ENCODE peak calls at places on chromosomes 6 and 20, in six cellular contexts. X is colonic mucosa; S is BE2C; R is endodermal cell; M is naive thymus-derived CD4-positive, alpha-beta T cell; G is neural progenitor cell. H is an unnamed sample. For H3K4me1, the result is how much of the 10 kb centered on the place peaks cover.

GRCh38 chr20:21569586-21569985 is 55.7 kb upstream of the NKX2-2 start:
- DNase-seq in M (no peak), S (no peak), X (no peak), G (no peak), R (no peak), H (no peak)

GRCh38 chr20:22382742-22383141 is 201.6 kb downstream of the FOXA2 start:
- DNase-seq in G (no peak), R (no peak), S (no peak), X (no peak), M (no peak), H (peak)

GRCh38 chr6:40779399-40779798 is 192.2 kb upstream of the LRFN2 start:
- DNase-seq in X (no peak), R (no peak), G (no peak), S (no peak), M (no peak), H (no peak)

GRCh38 chr20:32333181-32333987 is 24.7 kb upstream of the ASXL1 start:
- DNase-seq in X (no peak), R (no peak), G (no peak), M (no peak), S (no peak), H (peak)

GRCh38 chr6:3202999-3203696 is 24.3 kb downstream of the TUBB2B start:
- DNase-seq in X (no peak), M (no peak), G (no peak), R (peak), S (no peak), H (no peak)

GRCh38 chr6:73523434-73524123 is 2.7 kb upstream of the EEF1A1 start:
- DNase-seq in S (no peak), G (no peak), R (peak), M (peak), X (peak), H (peak)

GRCh38 chr20:7627734-7628663 is 312.3 kb downstream of the HAO1 start:
- DNase-seq in X (no peak), G (no peak), S (no peak), R (no peak), M (no peak), H (no peak)

GRCh38 chr6:169029861-169030260 is 223.8 kb downstream of the THBS2 start:
- DNase-seq in S (peak), G (no peak), X (no peak), R (no peak), M (no peak), H (no peak)

GRCh38 chr6:169190144-169190584 is 63.5 kb downstream of the THBS2 start:
- DNase-seq in R (no peak), G (no peak), X (no peak), S (no peak), M (no peak), H (no peak)

GRCh38 chr6:112879920-112880413 is 532.8 kb downstream of the RFPL4B start:
- DNase-seq in G (peak), M (no peak), X (peak), R (peak), S (peak), H (peak)

DNA sequence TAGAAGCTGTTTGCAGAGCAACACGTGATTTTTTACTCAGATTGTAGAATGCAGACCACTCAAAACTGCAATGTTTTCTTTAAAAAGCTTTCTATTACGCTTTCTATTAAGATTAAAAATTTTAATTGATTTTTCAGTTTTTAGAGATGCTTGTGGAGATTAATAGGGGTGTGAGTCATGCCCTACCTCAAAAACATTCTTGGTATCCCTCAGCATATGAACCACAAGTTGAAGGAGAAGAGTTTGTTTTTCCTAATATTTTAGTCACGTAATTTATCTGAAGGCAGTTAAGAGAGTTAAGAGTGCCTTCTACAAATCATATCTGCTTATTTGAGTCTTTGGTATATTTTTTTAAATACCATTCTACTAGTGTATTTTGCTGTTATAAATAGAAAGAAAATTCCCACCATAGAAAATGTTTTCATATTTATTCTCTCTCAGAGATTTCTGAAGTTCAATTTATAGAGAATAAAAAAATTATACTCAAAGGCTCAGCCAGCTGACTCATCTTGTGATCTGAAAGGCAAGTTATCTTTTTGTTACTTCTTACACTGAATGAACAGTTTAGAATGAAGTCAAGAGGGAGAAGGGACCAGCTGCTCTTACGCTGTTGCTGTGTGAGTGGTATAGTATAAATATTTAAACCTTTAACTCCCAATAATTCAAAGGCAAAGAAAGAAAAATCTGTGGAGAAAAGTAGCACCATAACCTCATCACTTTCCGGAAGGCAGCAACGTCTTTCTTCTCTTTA is 7.6 kb downstream of the RIPOR2 start:
- DNase-seq in G (no peak), M (no peak), S (no peak), R (no peak), X (no peak), H (no peak)
- H3K4me1 ChIP-seq in G (under half), M (under half), S (under half), R (under half), X (under half), H (under half)

DNA sequence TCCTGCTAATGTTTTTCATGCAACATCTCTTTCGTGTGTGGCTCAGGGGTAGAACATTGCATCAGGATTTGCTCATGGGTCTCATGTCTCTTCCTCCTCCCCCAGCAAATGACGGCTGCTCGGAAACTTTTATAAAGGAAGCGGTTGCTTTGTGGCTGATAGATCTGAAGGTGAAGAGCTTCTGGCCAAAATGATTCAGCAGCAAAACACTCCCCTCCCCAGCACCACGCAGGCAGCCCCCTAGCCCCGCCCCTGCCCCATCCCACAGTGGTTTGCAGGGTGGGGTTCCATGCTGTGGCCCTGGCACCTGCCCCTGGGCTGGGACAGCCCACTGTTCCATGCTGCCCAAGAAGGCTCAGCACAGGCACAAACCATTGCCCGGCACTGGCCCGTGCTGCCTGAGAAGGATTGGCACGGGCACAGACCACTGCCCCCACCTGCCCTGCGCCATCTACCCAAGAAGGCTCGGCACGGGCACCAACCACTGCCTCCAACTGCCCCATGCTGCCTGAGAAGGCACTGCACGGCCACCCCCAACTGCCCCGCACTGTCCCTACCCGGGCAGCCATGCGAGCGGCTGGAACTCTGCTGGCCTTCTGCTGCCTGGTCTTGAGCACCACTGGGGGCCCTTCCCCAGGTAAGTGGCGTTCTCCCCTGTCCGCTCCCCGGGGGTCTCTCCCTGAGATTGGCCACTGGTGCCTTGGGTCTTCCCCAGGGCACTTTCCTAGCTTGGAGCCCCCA is at the start of gene CST7:
- DNase-seq in M (peak), R (peak), X (peak), S (no peak), G (no peak), H (peak)
- H3K4me1 ChIP-seq in M (under half), R (under half), X (under half), S (under half), G (under half), H (under half)

GRCh38 chr6:75203721-75204120 is 2.1 kb downstream of the COL12A1 start:
- DNase-seq in X (no peak), G (no peak), S (no peak), M (no peak), R (no peak), H (no peak)
- H3K4me1 ChIP-seq in X (under half), G (under half), S (under half), M (under half), R (under half), H (under half)

GRCh38 chr6:35018184-35018523 is 123.0 kb downstream of the TCP11 start:
- DNase-seq in X (no peak), R (no peak), G (no peak), S (no peak), M (no peak), H (no peak)

GRCh38 chr6:35019831-35020230 is 121.3 kb downstream of the TCP11 start:
- DNase-seq in M (no peak), G (no peak), S (no peak), R (peak), X (no peak), H (no peak)

GRCh38 chr6:35017461-35018183 is 123.5 kb downstream of the TCP11 start:
- DNase-seq in S (no peak), M (no peak), X (no peak), G (no peak), R (peak), H (no peak)

GRCh38 chr6:35019171-35019570 is 122.0 kb downstream of the TCP11 start:
- DNase-seq in S (no peak), G (no peak), X (no peak), M (no peak), R (no peak), H (no peak)

GRCh38 chr6:35018746-35019145 is 122.4 kb downstream of the TCP11 start:
- DNase-seq in M (no peak), S (no peak), G (no peak), R (peak), X (no peak), H (no peak)
- H3K4me1 ChIP-seq in M (under half), S (under half), G (under half), R (under half), X (under half), H (under half)

GRCh38 chr20:17648782-17649730 is 33.0 kb downstream of the RRBP1 start:
- DNase-seq in S (no peak), G (peak), R (peak), X (peak), M (peak), H (no peak)

GRCh38 chr20:17652411-17652810 is 29.6 kb downstream of the RRBP1 start:
- DNase-seq in R (no peak), M (no peak), X (no peak), G (no peak), S (no peak), H (no peak)

GRCh38 chr20:17651761-17652388 is 30.2 kb downstream of the RRBP1 start:
- DNase-seq in M (no peak), S (no peak), X (no peak), G (no peak), R (no peak), H (no peak)

GRCh38 chr20:17650301-17650761 is 31.7 kb downstream of the RRBP1 start:
- DNase-seq in G (no peak), R (no peak), X (no peak), S (no peak), M (no peak), H (no peak)

GRCh38 chr20:17650816-17651760 is 31.0 kb downstream of the RRBP1 start:
- DNase-seq in G (no peak), X (no peak), M (no peak), R (no peak), S (no peak), H (no peak)
- H3K4me1 ChIP-seq in G (under half), X (under half), M (under half), R (under half), S (under half), H (under half)

H was measured in RWPE2.